ENCODE peak calls at places on chromosome 5, in six cellular contexts. Q is mucosa of descending colon, C is HepG2, K is small intestine, H is heart right ventricle, L is aorta. V is an unnamed sample.

GRCh38 chr5:159184858-159185381 is 24.4 kb downstream of the RNF145 start:
- DNase-seq in Q (no peak), L (no peak), C (no peak), H (no peak), K (no peak), V (no peak)

GRCh38 chr5:93886917-93887361 is 145.5 kb upstream of the POU5F2 start:
- DNase-seq in C (no peak), Q (no peak), H (no peak), K (peak; percentile 25), L (no peak), V (no peak)

GRCh38 chr5:108727154-108727638 is 20.5 kb upstream of the FER start:
- DNase-seq in K (peak; percentile 55), L (no peak), H (peak; percentile 36), C (no peak), Q (no peak), V (no peak)

GRCh38 chr5:158174918-158175663 is 316.1 kb upstream of the CLINT1 start:
- DNase-seq in H (peak; percentile 87), K (peak; percentile 38), C (peak; percentile 32), L (peak; percentile 85), Q (no peak), V (peak; percentile 67)

GRCh38 chr5:154683101-154683757 is 71.9 kb upstream of the LARP1 start:
- DNase-seq in C (no peak), Q (no peak), K (peak; percentile 13), H (no peak), L (no peak), V (no peak)

GRCh38 chr5:124365491-124365890 is 380.9 kb downstream of the ZNF608 start:
- DNase-seq in K (no peak), Q (no peak), L (no peak), C (no peak), H (no peak), V (no peak)

GRCh38 chr5:143014017-143014651 is 244.0 kb downstream of the ARHGAP26 start:
- DNase-seq in C (no peak), H (no peak), Q (peak; percentile 53), L (peak; percentile 75), K (no peak), V (peak; percentile 29)

GRCh38 chr5:139147743-139148079 is 50.5 kb downstream of the SIL1 start:
- DNase-seq in H (peak; percentile 54), C (no peak), L (peak; percentile 88), Q (peak; percentile 55), K (no peak), V (peak; percentile 59)

GRCh38 chr5:81303563-81303962 is 2.2 kb downstream of the ZCCHC9 start:
- DNase-seq in C (peak; percentile 20), L (no peak), K (no peak), Q (no peak), H (no peak), V (no peak)

GRCh38 chr5:111364992-111365391 is 140.8 kb downstream of the CAMK4 start:
- DNase-seq in K (no peak), Q (no peak), H (no peak), C (no peak), L (no peak), V (no peak)

GRCh38 chr5:115626444-115626823 is 598 bp upstream of the TMED7 start:
- DNase-seq in Q (no peak), C (no peak), L (no peak), H (no peak), K (no peak), V (no peak)

GRCh38 chr5:71533614-71534013 is 53.5 kb upstream of the MCCC2 start:
- DNase-seq in L (no peak), Q (no peak), K (peak; percentile 15), C (no peak), H (no peak), V (no peak)

GRCh38 chr5:116674881-116675627 is 100.4 kb upstream of the SEMA6A start:
- DNase-seq in C (no peak), H (no peak), L (no peak), K (no peak), Q (no peak), V (no peak)

GRCh38 chr5:89397096-89397495 is 514.1 kb upstream of the MEF2C start:
- DNase-seq in L (no peak), H (no peak), K (peak; percentile 3), Q (no peak), C (no peak), V (no peak)

GRCh38 chr5:66655395-66656324 is 59.5 kb downstream of the MAST4 start:
- DNase-seq in C (no peak), K (peak; percentile 3), H (no peak), L (no peak), Q (no peak), V (no peak)

GRCh38 chr5:56183507-56183906 is 49.6 kb downstream of the ANKRD55 start:
- DNase-seq in K (no peak), L (no peak), H (no peak), C (peak; percentile 36), Q (no peak), V (no peak)

GRCh38 chr5:64859881-64860280 is 91.2 kb downstream of the CWC27 start:
- DNase-seq in H (no peak), C (no peak), Q (no peak), L (no peak), K (no peak), V (no peak)

GRCh38 chr5:126520593-126520953 is 74.4 kb downstream of the ALDH7A1 start:
- DNase-seq in K (no peak), Q (no peak), C (no peak), H (no peak), L (no peak), V (no peak)

GRCh38 chr5:155728146-155728856 is 598.7 kb upstream of the SGCD start:
- DNase-seq in C (no peak), L (peak; percentile 82), H (peak; percentile 47), Q (peak; percentile 56), K (peak; percentile 13), V (peak; percentile 69)

GRCh38 chr5:61881821-61882220 is 424.2 kb upstream of the KIF2A start:
- DNase-seq in C (no peak), L (no peak), H (no peak), Q (no peak), K (no peak), V (no peak)

GRCh38 chr5:169458269-169458668 is 125.3 kb upstream of the SPDL1 start:
- DNase-seq in Q (no peak), C (no peak), H (no peak), K (no peak), L (no peak), V (no peak)

GRCh38 chr5:52922384-52922783 is 66.8 kb upstream of the ITGA2 start:
- DNase-seq in L (no peak), H (no peak), C (peak; percentile 45), K (peak; percentile 37), Q (no peak), V (no peak)

GRCh38 chr5:33890147-33890546 is 1.6 kb downstream of the ADAMTS12 start:
- DNase-seq in C (peak; percentile 4), K (no peak), H (no peak), Q (no peak), L (no peak), V (no peak)

GRCh38 chr5:77972545-77973252 is 196.6 kb upstream of the TBCA start:
- DNase-seq in C (no peak), L (no peak), Q (no peak), K (no peak), H (no peak), V (no peak)

GRCh38 chr5:179478624-179479023 is 71.7 kb upstream of the RUFY1 start:
- DNase-seq in H (no peak), Q (no peak), K (no peak), L (peak; percentile 2), C (no peak), V (no peak)

GRCh38 chr5:141618030-141618803 is 583 bp downstream of the DIAPH1 start:
- DNase-seq in Q (peak; percentile 75), H (peak; percentile 62), K (peak; percentile 87), C (peak; percentile 63), L (no peak), V (no peak)
- H3K4me3 ChIP-seq in Q (peak overlapping the region; percentile 92), H (peak overlapping the region; percentile 98), K (peak overlapping the region; percentile 94), C (peak overlapping the region; percentile 84), L (peak overlapping the region; percentile 98), V (peak overlapping the region; percentile 89)

GRCh38 chr5:112795944-112796678 is 58.4 kb downstream of the APC start:
- DNase-seq in Q (no peak), L (no peak), C (peak; percentile 19), K (no peak), H (no peak), V (no peak)
- H3K36me3 ChIP-seq in Q (no peaks in the 10 kb centered on the region), L (no peaks in the 10 kb centered on the region), C (peaks cover 18% of the 10 kb centered on the region), K (peaks cover 6% of the 10 kb centered on the region), H (peaks cover 87% of the 10 kb centered on the region), V (peaks cover 51% of the 10 kb centered on the region)

DNA sequence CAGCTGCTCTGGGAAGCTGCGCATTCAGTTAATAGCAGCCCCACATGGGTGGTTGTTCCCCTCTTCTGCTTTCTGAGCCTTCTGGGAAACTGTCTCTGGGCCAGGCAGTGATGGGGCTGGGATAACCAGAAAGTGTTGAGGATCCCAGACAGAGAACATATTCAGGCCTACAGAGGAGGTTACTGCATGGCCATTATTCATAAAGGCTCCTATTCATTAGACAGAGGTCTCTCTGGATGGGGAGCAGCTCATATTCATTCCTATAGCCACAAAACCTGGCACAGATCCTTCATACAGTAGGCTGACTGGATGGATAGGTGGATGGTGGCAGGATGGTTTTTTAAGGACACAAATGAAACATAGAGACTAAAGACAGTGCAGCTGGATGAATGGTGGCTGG is 76.3 kb downstream of the HSPA4 start:
- DNase-seq in L (no peak), H (no peak), K (no peak), C (no peak), Q (no peak), V (no peak)
- H3K4me3 ChIP-seq in L (no peak overlapping the region), H (no peak overlapping the region), K (no peak overlapping the region), C (no peak overlapping the region), Q (no peak overlapping the region), V (no peak overlapping the region)

GRCh38 chr5:32126691-32127090 is 47.4 kb downstream of the GOLPH3 start:
- DNase-seq in H (no peak), Q (no peak), K (no peak), L (no peak), C (no peak), V (no peak)

GRCh38 chr5:32127759-32128158 is 46.4 kb downstream of the GOLPH3 start:
- DNase-seq in K (no peak), H (no peak), C (no peak), Q (no peak), L (no peak), V (no peak)

GRCh38 chr5:32129074-32129598 is 45.0 kb downstream of the GOLPH3 start:
- DNase-seq in H (no peak), L (no peak), C (no peak), Q (no peak), K (no peak), V (no peak)

GRCh38 chr5:32123889-32124676 is 50.0 kb downstream of the GOLPH3 start:
- DNase-seq in L (no peak), K (no peak), Q (no peak), C (no peak), H (no peak), V (no peak)

DNA sequence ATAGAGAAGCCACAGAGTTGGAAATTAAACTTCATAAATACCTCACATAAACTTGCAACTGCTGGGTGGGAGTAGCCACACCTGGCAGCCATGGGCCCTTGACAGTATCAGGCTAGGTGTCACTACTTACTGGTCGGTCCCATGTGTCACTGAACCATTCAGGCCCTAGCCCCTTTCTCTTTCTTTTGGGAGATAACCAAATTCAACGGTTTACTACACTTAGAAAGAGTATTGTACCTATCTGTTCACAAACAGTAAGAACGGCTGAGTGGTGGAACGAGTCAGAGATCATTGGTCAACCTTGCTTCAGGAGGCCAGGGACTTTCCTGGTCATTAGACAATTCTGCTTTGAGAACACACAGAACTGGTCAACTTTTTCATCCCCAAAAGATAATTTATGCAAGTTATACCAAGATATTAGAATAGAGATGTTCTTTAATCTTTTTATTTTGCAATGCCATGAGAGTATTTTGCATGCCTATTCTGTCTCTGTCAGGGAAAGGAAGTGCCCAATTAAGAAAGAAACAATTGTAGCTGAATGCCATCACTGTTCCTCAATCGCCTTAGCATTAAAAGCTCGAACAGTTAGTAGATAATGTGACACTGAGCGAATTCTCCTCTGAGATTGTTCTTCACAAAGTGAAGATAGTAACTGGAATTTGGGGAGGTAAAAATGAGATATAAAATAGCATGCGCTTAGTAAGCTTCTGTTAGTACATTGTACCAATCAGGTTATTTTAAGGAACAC is 50.9 kb downstream of the GOLPH3 start:
- DNase-seq in Q (no peak), L (no peak), H (no peak), K (no peak), C (no peak), V (no peak)
- H3K36me3 ChIP-seq in Q (peaks cover 3% of the 10 kb centered on the region), L (no peaks in the 10 kb centered on the region), H (peaks cover 80% of the 10 kb centered on the region), K (peaks cover 13% of the 10 kb centered on the region), C (peaks cover 62% of the 10 kb centered on the region), V (peaks cover 46% of the 10 kb centered on the region)

V was measured in left ventricle myocardium inferior.